ENCODE peak calls at places on chromosomes 1 and 21, in ten cellular contexts. A, C, P, G, Z, O, E, J, Q and N are unnamed samples.

GRCh38 chr21:42557420-42557819 is 43.8 kb downstream of the SLC37A1 start:
- DNase-seq in Z (no peak), G (no peak), O (no peak), C (no peak), P (no peak), Q (no peak), A (no peak), J (no peak), E (peak; percentile 23), N (no peak)

GRCh38 chr1:185632659-185633428 is 101.3 kb upstream of the HMCN1 start:
- DNase-seq in C (peak; percentile 41), A (no peak), J (no peak), G (no peak), P (no peak), O (no peak), E (no peak), Q (no peak), Z (no peak), N (peak; percentile 72)

GRCh38 chr1:233665575-233666270 is 51.8 kb downstream of the KCNK1 start:
- DNase-seq in G (no peak), E (no peak), O (no peak), J (no peak), A (peak; percentile 53), P (no peak), Z (no peak), C (no peak), Q (no peak), N (no peak)

GRCh38 chr1:42886800-42887199 is 40.4 kb downstream of the ZNF691 start:
- DNase-seq in O (no peak), Q (no peak), P (no peak), Z (no peak), A (peak; percentile 35), J (peak; percentile 63), G (no peak), E (no peak), C (no peak), N (no peak)

GRCh38 chr1:171127481-171127880 is 36.8 kb downstream of the FMO3 start:
- DNase-seq in Z (no peak), O (no peak), J (no peak), G (peak; percentile 20), P (no peak), Q (no peak), A (no peak), C (peak; percentile 76), E (no peak), N (no peak)

GRCh38 chr1:229562686-229563085 is 4.2 kb upstream of the ABCB10 start:
- DNase-seq in O (no peak), C (no peak), J (no peak), A (no peak), Q (no peak), G (no peak), Z (no peak), E (no peak), P (no peak), N (no peak)

GRCh38 chr1:21816602-21817302 is 4.7 kb downstream of the LDLRAD2 start:
- DNase-seq in J (peak; percentile 24), P (peak; percentile 27), C (peak; percentile 10), E (no peak), G (peak; percentile 69), Z (no peak), O (no peak), Q (no peak), A (no peak), N (no peak)

GRCh38 chr1:115669002-115669673 is 27.4 kb downstream of the VANGL1 start:
- DNase-seq in E (no peak), G (no peak), C (no peak), J (peak; percentile 41), A (no peak), O (no peak), Q (no peak), Z (no peak), P (peak; percentile 23), N (peak; percentile 37)

GRCh38 chr1:4081806-4082645 is 182.0 kb upstream of the C1orf174 start:
- DNase-seq in J (no peak), C (no peak), P (no peak), A (no peak), Q (no peak), G (no peak), O (no peak), Z (no peak), E (no peak), N (no peak)

GRCh38 chr1:170935231-170935630 is at the start of gene MROH9:
- DNase-seq in O (no peak), E (no peak), A (no peak), Z (no peak), C (no peak), Q (no peak), G (no peak), P (no peak), J (no peak), N (no peak)

GRCh38 chr21:17900281-17900989 is 81.3 kb upstream of the C21orf91 start:
- DNase-seq in J (no peak), Z (no peak), A (peak; percentile 55), O (no peak), G (no peak), P (no peak), C (no peak), E (no peak), Q (no peak), N (no peak)

GRCh38 chr1:181936269-181936668 is 125.2 kb downstream of the ZNF648 start:
- DNase-seq in O (peak; percentile 5), Z (no peak), C (no peak), J (no peak), P (no peak), A (no peak), Q (peak; percentile 4), E (no peak), G (no peak), N (no peak)

GRCh38 chr21:46095106-46095719 is 2.7 kb upstream of the COL6A2 start:
- DNase-seq in P (no peak), J (no peak), Q (no peak), Z (peak; percentile 14), A (peak; percentile 43), E (peak; percentile 46), O (peak; percentile 2), C (no peak), G (no peak), N (no peak)

GRCh38 chr1:1601564-1602320 is 1.8 kb upstream of the FNDC10 start:
- DNase-seq in J (no peak), P (no peak), O (no peak), G (no peak), C (no peak), E (no peak), A (no peak), Q (no peak), Z (no peak), N (no peak)

GRCh38 chr1:192807221-192807967 is 1.4 kb upstream of the RGS2 start:
- DNase-seq in C (no peak), Z (no peak), J (no peak), E (no peak), P (no peak), O (peak; percentile 33), G (peak; percentile 55), A (no peak), Q (no peak), N (no peak)

GRCh38 chr21:9730866-9731265 is 790.5 kb upstream of the TPTE start:
- DNase-seq in E (no peak), J (no peak), Z (no peak), A (no peak), O (no peak), Q (no peak), C (no peak), G (no peak), P (no peak), N (no peak)

GRCh38 chr1:234965128-234965527 is 163.5 kb downstream of the TOMM20 start:
- DNase-seq in P (no peak), O (no peak), G (no peak), Q (no peak), C (no peak), Z (no peak), A (no peak), J (no peak), E (no peak), N (no peak)

GRCh38 chr1:150060260-150060659 is 7.3 kb upstream of the VPS45 start:
- DNase-seq in G (no peak), J (no peak), C (no peak), E (no peak), A (no peak), P (no peak), O (no peak), Z (no peak), Q (no peak), N (no peak)

GRCh38 chr1:117735045-117735992 is 129.5 kb downstream of the TENT5C start:
- DNase-seq in J (peak; percentile 8), A (no peak), P (peak; percentile 10), O (peak; percentile 39), Z (peak; percentile 66), Q (peak; percentile 36), G (peak; percentile 38), C (no peak), E (no peak), N (no peak)

GRCh38 chr1:85171721-85172120 is 29.1 kb downstream of the SYDE2 start:
- DNase-seq in O (no peak), J (no peak), A (no peak), Q (no peak), C (no peak), E (no peak), G (no peak), P (no peak), Z (no peak), N (no peak)

GRCh38 chr1:109542657-109543056 is 3.0 kb downstream of the GPR61 start:
- DNase-seq in A (no peak), C (no peak), Q (no peak), E (no peak), O (no peak), G (no peak), Z (no peak), J (no peak), P (no peak), N (no peak)

GRCh38 chr1:100164226-100164625 is 13.8 kb downstream of the LRRC39 start:
- DNase-seq in G (no peak), O (no peak), Z (no peak), P (no peak), Q (no peak), J (no peak), A (no peak), E (no peak), C (peak; percentile 76), N (no peak)

GRCh38 chr1:247647864-247648263 is 31.7 kb downstream of the OR13G1 start:
- DNase-seq in J (peak; percentile 1), Q (no peak), C (no peak), O (no peak), E (no peak), Z (no peak), A (no peak), P (no peak), G (no peak), N (no peak)

GRCh38 chr1:228792601-228793000 is 57.3 kb downstream of the RHOU start:
- DNase-seq in Z (no peak), E (no peak), O (no peak), J (peak; percentile 87), G (no peak), A (no peak), Q (no peak), P (no peak), C (no peak), N (no peak)

GRCh38 chr1:156551066-156551643 is 21.2 kb downstream of the IQGAP3 start:
- DNase-seq in P (peak; percentile 20), Z (no peak), Q (no peak), G (no peak), E (no peak), O (no peak), C (no peak), J (no peak), A (no peak), N (no peak)

GRCh38 chr1:31846484-31846883 is 30.7 kb upstream of the SPOCD1 start:
- DNase-seq in Q (no peak), G (no peak), Z (no peak), A (no peak), O (no peak), E (no peak), P (no peak), J (no peak), C (no peak), N (no peak)

GRCh38 chr21:45724345-45724961 is 80.9 kb downstream of the PCBP3 start:
- DNase-seq in E (no peak), J (no peak), G (no peak), O (no peak), A (peak; percentile 63), P (no peak), C (no peak), Q (no peak), Z (no peak), N (no peak)